ENCODE peak calls at places on chromosomes 2 and 18, in seven cellular contexts. A is osteoblast, R is neural progenitor cell, W is GM23248, X is fibroblast of lung, J is MM.1S, P is H9. N is an unnamed sample.

GRCh38 chr2:177724398-177725287 is 332.1 kb downstream of the AGPS start:
- DNase-seq in R (peak), X (peak), J (peak), P (peak), W (peak), A (peak), N (peak)

GRCh38 chr18:47425365-47425764 is 173.9 kb upstream of the SKOR2 start:
- DNase-seq in J (no peak), P (no peak), W (no peak), A (no peak), X (no peak), R (no peak), N (no peak)

GRCh38 chr2:64627860-64628841 is 25.6 kb downstream of the SERTAD2 start:
- DNase-seq in J (no peak), X (no peak), R (no peak), W (no peak), P (no peak), A (no peak), N (no peak)

GRCh38 chr18:2513616-2514015 is 57.7 kb downstream of the METTL4 start:
- DNase-seq in A (peak), W (no peak), X (peak), R (no peak), J (no peak), P (no peak), N (no peak)

GRCh38 chr2:136081582-136082210 is 36.3 kb downstream of the CXCR4 start:
- DNase-seq in P (no peak), X (no peak), R (peak), J (no peak), W (no peak), A (no peak), N (no peak)

GRCh38 chr2:95389256-95390119 is 13.0 kb upstream of the FAHD2A start:
- DNase-seq in R (peak), J (peak), W (peak), A (peak), P (peak), X (peak), N (peak)

GRCh38 chr2:70949086-70949485 is 13.4 kb downstream of the ATP6V1B1 start:
- DNase-seq in J (no peak), W (no peak), P (no peak), A (no peak), X (no peak), R (no peak), N (no peak)

GRCh38 chr2:11710632-11711381 is 35.6 kb upstream of the LPIN1 start:
- DNase-seq in P (no peak), J (no peak), W (no peak), R (no peak), X (peak), A (no peak), N (no peak)

GRCh38 chr2:202605174-202605573 is 29.6 kb upstream of the FAM117B start:
- DNase-seq in X (peak), A (no peak), R (no peak), W (no peak), P (no peak), J (no peak), N (no peak)

GRCh38 chr18:50649821-50650220 is 89.9 kb downstream of the MAPK4 start:
- DNase-seq in R (no peak), X (peak), W (peak), P (no peak), J (no peak), A (no peak), N (no peak)

GRCh38 chr2:88866756-88867155 is 175.3 kb downstream of the RPIA start:
- DNase-seq in R (no peak), X (no peak), J (no peak), P (no peak), A (no peak), W (no peak), N (peak)

GRCh38 chr2:152761171-152761570 is 42.8 kb downstream of the ARL6IP6 start:
- DNase-seq in A (no peak), W (no peak), P (no peak), R (no peak), J (no peak), X (peak), N (no peak)

GRCh38 chr2:112582314-112582746 is 2.1 kb upstream of the CHCHD5 start:
- DNase-seq in A (no peak), J (peak), W (peak), X (peak), R (peak), P (no peak), N (peak)

GRCh38 chr2:178315488-178315948 is 121.2 kb downstream of the OSBPL6 start:
- DNase-seq in X (no peak), R (no peak), P (no peak), A (no peak), J (no peak), W (no peak), N (no peak)

GRCh38 chr2:675982-676646 is 1.1 kb downstream of the TMEM18 start:
- DNase-seq in J (peak), W (peak), X (peak), P (peak), R (peak), A (peak), N (no peak)

GRCh38 chr2:228689049-228689448 is 507.6 kb upstream of the SPHKAP start:
- DNase-seq in P (peak), R (peak), A (no peak), X (no peak), W (peak), J (no peak), N (no peak)

GRCh38 chr2:170224692-170225091 is 46.7 kb downstream of the MYO3B start:
- DNase-seq in J (no peak), R (no peak), X (no peak), P (no peak), A (no peak), W (no peak), N (no peak)

GRCh38 chr2:16630463-16630862 is 35.2 kb downstream of the CYRIA start:
- DNase-seq in J (no peak), R (no peak), A (no peak), X (no peak), W (no peak), P (no peak), N (peak)

GRCh38 chr2:36800381-36800780 is 103.9 kb downstream of the VIT start:
- DNase-seq in W (no peak), J (no peak), A (no peak), R (no peak), P (no peak), X (no peak), N (no peak)

GRCh38 chr2:156817430-156817829 is 381.3 kb downstream of the GPD2 start:
- DNase-seq in W (no peak), R (no peak), J (no peak), P (no peak), X (no peak), A (no peak), N (no peak)

GRCh38 chr2:40034198-40034597 is 255.1 kb upstream of the THUMPD2 start:
- DNase-seq in X (peak), R (no peak), P (no peak), J (no peak), A (peak), W (peak), N (peak)

GRCh38 chr2:221673248-221673647 is 101.1 kb upstream of the EPHA4 start:
- DNase-seq in R (no peak), J (no peak), A (no peak), P (no peak), W (peak), X (peak), N (no peak)

GRCh38 chr2:221677688-221678087 is 105.6 kb upstream of the EPHA4 start:
- DNase-seq in R (no peak), P (no peak), A (no peak), X (no peak), W (no peak), J (no peak), N (no peak)

GRCh38 chr2:221676566-221677172 is 104.6 kb upstream of the EPHA4 start:
- DNase-seq in R (no peak), A (no peak), P (no peak), W (peak), X (peak), J (no peak), N (no peak)

GRCh38 chr2:221674446-221674845 is 102.3 kb upstream of the EPHA4 start:
- DNase-seq in A (no peak), X (peak), P (no peak), W (no peak), R (no peak), J (no peak), N (no peak)

GRCh38 chr2:221675509-221675908 is 103.4 kb upstream of the EPHA4 start:
- DNase-seq in A (peak), X (no peak), W (no peak), R (no peak), P (no peak), J (no peak), N (no peak)
- H3K4me2 ChIP-seq in A (no peak), X (no peak), W (no peak), R (no peak), P (no peak), J (no peak), N (no peak)

DNA sequence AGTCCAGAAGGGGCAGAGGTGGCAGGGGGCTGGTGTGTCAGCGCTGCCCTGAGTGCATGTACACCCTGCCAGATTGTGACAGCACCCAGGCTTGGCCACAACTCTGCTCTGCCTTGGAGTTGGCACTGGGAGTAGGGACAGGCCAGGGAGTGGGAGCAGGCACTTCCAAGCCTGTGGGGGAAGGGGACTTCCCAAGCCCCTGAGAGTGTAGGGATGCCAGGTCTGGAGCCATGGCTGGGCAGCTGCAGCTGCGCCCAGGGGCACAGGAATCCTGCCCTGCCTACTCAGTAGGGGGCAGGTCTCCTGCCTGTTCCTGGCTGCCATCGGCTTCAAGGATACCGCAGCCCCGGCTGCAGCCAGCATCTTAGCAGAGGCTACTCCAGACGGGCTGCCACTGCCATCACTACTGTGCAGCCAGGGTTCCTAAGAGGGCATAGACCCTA is 109.4 kb downstream of the CALCRL start:
- DNase-seq in P (peak), X (no peak), A (no peak), J (no peak), R (peak), W (no peak), N (no peak)
- H2AFZ ChIP-seq in P (no peak), X (no peak), A (peak), J (no peak), R (no peak), W (no peak), N (no peak)

GRCh38 chr18:78798402-78799175 is 181.0 kb upstream of the SALL3 start:
- DNase-seq in X (no peak), A (no peak), R (no peak), W (no peak), P (no peak), J (no peak), N (no peak)
- H3K4me2 ChIP-seq in X (no peak), A (no peak), R (no peak), W (no peak), P (no peak), J (no peak), N (no peak)

GRCh38 chr2:54103454-54104314 is 11.7 kb upstream of the ACYP2 start:
- DNase-seq in R (peak), W (peak), A (peak), J (peak), X (peak), P (peak), N (peak)
- H2AFZ ChIP-seq in R (no peak), W (peak), A (no peak), J (no peak), X (no peak), P (no peak), N (peak)

GRCh38 chr2:27023740-27024139 is 9.0 kb upstream of the TMEM214 start:
- DNase-seq in J (no peak), A (no peak), R (no peak), X (no peak), P (no peak), W (no peak), N (no peak)

GRCh38 chr2:27018142-27018541 is 14.6 kb upstream of the TMEM214 start:
- DNase-seq in R (no peak), A (no peak), J (no peak), W (no peak), P (no peak), X (no peak), N (no peak)

GRCh38 chr2:27021253-27021801 is 11.4 kb upstream of the TMEM214 start:
- DNase-seq in W (peak), R (no peak), A (peak), X (peak), J (no peak), P (no peak), N (no peak)

GRCh38 chr2:27019459-27020336 is 13.1 kb upstream of the TMEM214 start:
- DNase-seq in R (no peak), P (no peak), A (peak), X (no peak), J (no peak), W (no peak), N (no peak)

GRCh38 chr2:27020337-27020948 is 12.3 kb upstream of the TMEM214 start:
- DNase-seq in R (no peak), P (no peak), J (no peak), X (no peak), A (peak), W (no peak), N (no peak)
- H3K4me2 ChIP-seq in R (no peak), P (no peak), J (no peak), X (no peak), A (no peak), W (no peak), N (no peak)

DNA sequence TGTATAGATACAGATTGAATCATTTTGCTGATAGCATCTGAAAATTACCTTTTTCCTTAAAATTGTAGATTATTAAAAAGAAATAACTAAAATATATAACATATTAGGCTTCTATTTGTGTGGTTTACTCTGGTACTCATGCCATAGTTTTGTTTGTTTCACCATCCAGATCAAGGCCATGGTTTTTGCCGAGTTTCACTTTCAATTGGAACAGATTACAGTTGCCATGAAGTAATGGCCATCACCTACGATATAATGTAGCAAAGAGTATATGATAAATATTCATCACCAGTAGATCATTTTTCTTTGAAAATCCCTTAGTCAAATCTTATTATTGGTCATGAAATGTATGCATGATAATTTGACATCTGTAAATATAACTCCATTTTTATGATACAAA is 11.9 kb upstream of the DNAH7 start:
- DNase-seq in A (no peak), J (peak), R (no peak), X (no peak), P (no peak), W (no peak), N (no peak)
- H2AFZ ChIP-seq in A (no peak), J (no peak), R (no peak), X (no peak), P (no peak), W (no peak), N (no peak)

DNA sequence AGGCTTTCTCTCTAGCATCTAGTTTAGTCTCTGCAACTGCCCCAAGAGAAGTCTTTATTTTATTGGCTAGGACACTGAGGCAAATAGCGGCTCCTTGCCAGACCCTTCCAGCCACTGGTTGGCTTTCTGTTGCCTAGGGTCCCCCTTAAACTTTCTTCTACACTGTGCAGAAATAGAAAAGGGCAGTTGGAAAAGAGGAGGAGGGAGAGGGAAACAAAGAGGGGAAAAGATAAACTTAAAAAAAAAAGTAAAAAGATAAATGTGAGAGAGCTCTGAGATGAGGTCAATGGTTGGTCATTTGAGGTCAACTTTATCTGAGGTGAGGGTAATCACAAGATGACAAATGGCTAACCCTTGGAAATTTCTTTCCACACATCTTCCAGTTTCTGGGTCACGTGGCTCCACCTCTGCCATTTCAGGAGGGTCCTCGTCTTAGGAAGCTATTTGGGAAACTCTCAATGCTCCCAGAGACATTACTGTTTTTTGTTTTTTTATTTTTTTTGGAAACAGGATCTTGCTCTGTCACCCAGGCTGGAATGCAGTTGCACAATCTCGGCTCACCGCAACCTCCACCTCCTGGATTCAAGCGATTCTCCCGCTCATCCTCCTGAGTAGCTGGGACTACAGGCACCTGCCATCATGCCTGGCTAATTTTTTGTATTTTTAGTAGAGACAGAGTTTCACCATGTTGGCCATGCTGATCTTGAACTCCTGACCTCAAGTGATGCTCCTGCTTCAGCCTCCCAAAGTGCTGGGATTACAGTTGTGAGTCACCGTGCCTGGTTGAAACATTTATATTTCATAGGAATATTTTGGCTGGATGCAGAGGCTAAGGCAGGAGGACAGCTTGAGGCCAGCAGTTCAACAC is 199.8 kb downstream of the TGIF1 start:
- DNase-seq in W (peak), A (peak), P (no peak), X (peak), R (no peak), J (no peak), N (no peak)
- H3K4me2 ChIP-seq in W (peak), A (peak), P (no peak), X (peak), R (no peak), J (no peak), N (peak)